ENCODE peak calls at places on chromosomes 16 and 17, in eight cellular contexts. D is CD4-positive, alpha-beta memory T cell; R is brain microvascular endothelial cell; M is K562; H is CD8-positive, alpha-beta memory T cell; E is pancreas; L is iPS DF 6.9; Y is RWPE2. W is an unnamed sample.

GRCh38 chr17:43427362-43428043 is 28.7 kb downstream of the ARL4D start:
- DNase-seq in D (no peak), R (no peak), M (no peak), H (no peak), E (no peak), L (no peak), Y (no peak), W (no peak)

GRCh38 chr17:48733632-48734327 is 5.2 kb upstream of the HOXB13 start:
- DNase-seq in D (no peak), R (no peak), M (no peak), H (no peak), E (no peak), L (no peak), Y (no peak), W (no peak)

GRCh38 chr17:39659286-39660010 is 5.7 kb upstream of the TCAP start:
- DNase-seq in D (no peak), R (no peak), M (no peak), H (no peak), E (no peak), L (no peak), Y (no peak), W (no peak)

GRCh38 chr16:1933097-1933661 is 9.8 kb downstream of the MSRB1 start:
- DNase-seq in D (no peak), R (no peak), M (no peak), H (no peak), E (peak; percentile 47), L (no peak), Y (peak; percentile 61), W (no peak)

GRCh38 chr16:17607624-17608023 is 136.9 kb upstream of the XYLT1 start:
- DNase-seq in D (no peak), R (no peak), M (no peak), H (no peak), E (no peak), L (no peak), Y (no peak), W (no peak)

GRCh38 chr17:17119533-17119932 is 77.3 kb downstream of the MPRIP start:
- DNase-seq in D (peak; percentile 82), R (no peak), M (no peak), H (peak; percentile 84), E (no peak), L (no peak), Y (no peak), W (no peak)

GRCh38 chr16:65532218-65532617 is 410.4 kb upstream of the CDH11 start:
- DNase-seq in D (no peak), R (no peak), M (no peak), H (no peak), E (no peak), L (no peak), Y (no peak), W (no peak)

GRCh38 chr17:39794249-39794970 is 56.7 kb downstream of the GRB7 start:
- DNase-seq in D (peak; percentile 67), R (no peak), M (no peak), H (peak; percentile 57), E (no peak), L (no peak), Y (no peak), W (no peak)

GRCh38 chr17:12911241-12911640 is 106.6 kb downstream of the ELAC2 start:
- DNase-seq in D (no peak), R (peak; percentile 9), M (no peak), H (no peak), E (no peak), L (no peak), Y (no peak), W (no peak)

GRCh38 chr16:75555213-75555706 is 792 bp downstream of the TMEM231 start:
- DNase-seq in D (no peak), R (peak; percentile 94), M (peak; percentile 93), H (no peak), E (peak; percentile 64), L (peak; percentile 88), Y (peak; percentile 95), W (peak; percentile 63)

GRCh38 chr16:54936086-54936978 is 5.7 kb downstream of the IRX5 start:
- DNase-seq in D (no peak), R (no peak), M (no peak), H (no peak), E (no peak), L (no peak), Y (no peak), W (no peak)
- H3K27me3 ChIP-seq in D (peaks cover 55% of the 10 kb centered on the region), R (peaks cover 94% of the 10 kb centered on the region), M (peaks cover 10% of the 10 kb centered on the region), H (peaks cover 49% of the 10 kb centered on the region), E (peaks cover 94% of the 10 kb centered on the region), L (peaks cover 80% of the 10 kb centered on the region), Y (peaks cover 80% of the 10 kb centered on the region), W (peaks cover 86% of the 10 kb centered on the region)

DNA sequence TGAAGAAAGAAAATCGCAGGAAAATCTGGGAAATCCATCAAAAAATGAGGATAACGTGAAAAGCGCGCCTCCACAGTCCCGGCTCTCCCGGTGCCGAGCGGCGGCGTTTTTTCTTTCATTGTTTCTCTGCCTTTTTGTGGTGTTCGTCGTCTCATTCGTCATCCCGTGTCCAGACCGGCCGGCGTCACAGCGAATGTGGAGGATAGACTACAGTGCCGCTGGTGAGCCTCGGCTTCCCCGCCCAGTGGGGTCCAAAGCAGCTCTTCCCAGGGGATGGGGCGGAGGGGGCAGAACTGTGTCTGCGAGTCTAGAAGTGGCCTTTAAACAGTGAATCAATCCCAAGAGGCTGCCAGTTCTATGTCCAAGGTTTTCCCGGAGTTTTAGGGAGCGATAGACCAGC is 19.8 kb downstream of the FAM234A start:
- DNase-seq in D (no peak), R (no peak), M (no peak), H (no peak), E (no peak), L (no peak), Y (no peak), W (no peak)
- H3K36me3 ChIP-seq in D (no peaks in the 10 kb centered on the region), R (peaks cover 12% of the 10 kb centered on the region), M (peaks cover 16% of the 10 kb centered on the region), H (no peaks in the 10 kb centered on the region), E (no peaks in the 10 kb centered on the region), L (no peaks in the 10 kb centered on the region), Y (peaks cover 17% of the 10 kb centered on the region), W (peaks cover 4% of the 10 kb centered on the region)

GRCh38 chr16:23917621-23918020 is 81.8 kb downstream of the PRKCB start:
- DNase-seq in D (no peak), R (no peak), M (no peak), H (no peak), E (no peak), L (no peak), Y (no peak), W (no peak)

GRCh38 chr16:23924138-23924537 is 88.4 kb downstream of the PRKCB start:
- DNase-seq in D (no peak), R (no peak), M (no peak), H (no peak), E (no peak), L (no peak), Y (no peak), W (no peak)

GRCh38 chr16:23920446-23920845 is 84.7 kb downstream of the PRKCB start:
- DNase-seq in D (no peak), R (no peak), M (no peak), H (no peak), E (no peak), L (no peak), Y (no peak), W (no peak)

GRCh38 chr16:23922406-23922805 is 86.6 kb downstream of the PRKCB start:
- DNase-seq in D (no peak), R (no peak), M (no peak), H (no peak), E (no peak), L (no peak), Y (no peak), W (no peak)

GRCh38 chr16:23920899-23921298 is 85.1 kb downstream of the PRKCB start:
- DNase-seq in D (no peak), R (no peak), M (no peak), H (no peak), E (no peak), L (no peak), Y (no peak), W (no peak)
- H3K27me3 ChIP-seq in D (no peaks in the 10 kb centered on the region), R (no peaks in the 10 kb centered on the region), M (no peaks in the 10 kb centered on the region), H (no peaks in the 10 kb centered on the region), E (no peaks in the 10 kb centered on the region), L (no peaks in the 10 kb centered on the region), Y (no peaks in the 10 kb centered on the region), W (no peaks in the 10 kb centered on the region)

DNA sequence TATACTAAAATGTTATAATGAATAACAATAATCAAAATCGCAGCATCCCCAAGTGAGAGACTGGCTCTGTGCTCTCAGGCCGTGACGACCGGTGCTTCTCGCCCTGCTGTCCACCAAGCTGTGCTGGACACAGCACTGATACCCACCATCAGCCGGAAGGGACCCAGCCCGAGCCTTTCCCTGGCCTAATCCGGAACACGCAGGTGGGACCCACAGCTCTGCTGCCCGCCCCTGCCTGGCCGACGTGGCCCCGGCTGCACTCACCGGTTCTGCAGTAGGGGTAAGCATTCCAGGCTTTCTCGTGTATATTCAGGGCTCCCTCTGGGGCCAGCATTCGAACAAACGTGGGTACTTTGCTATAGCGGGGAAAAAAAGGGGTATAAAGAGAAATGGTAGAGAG is 14.6 kb downstream of the PITPNA start:
- DNase-seq in D (no peak), R (no peak), M (no peak), H (no peak), E (no peak), L (no peak), Y (no peak), W (no peak)
- H3K36me3 ChIP-seq in D (peaks cover 27% of the 10 kb centered on the region), R (peaks cover 29% of the 10 kb centered on the region), M (peaks cover 67% of the 10 kb centered on the region), H (peaks cover 17% of the 10 kb centered on the region), E (peaks cover 3% of the 10 kb centered on the region), L (peaks cover 6% of the 10 kb centered on the region), Y (peaks cover 60% of the 10 kb centered on the region), W (peaks cover 3% of the 10 kb centered on the region)

W was measured in kidney epithelial cell.